ENCODE peak calls at places on chromosomes 4 and X, in seven cellular contexts. O, P, F, S, H, Q and U are unnamed samples. For H3K4me1, the result is how much of the 10 kb centered on the place peaks cover.

GRCh38 chrX:46444011-46444410 is 101.2 kb downstream of the ZNF674 start:
- DNase-seq in H (no peak), F (peak), S (no peak), O (no peak), Q (peak), P (peak), U (peak)

GRCh38 chr4:67236793-67237192 is 308.5 kb downstream of the CENPC start:
- DNase-seq in Q (peak), O (peak), F (no peak), P (no peak), S (no peak), H (no peak), U (no peak)

GRCh38 chrX:140343226-140343873 is 161.5 kb downstream of the SOX3 start:
- DNase-seq in P (no peak), H (no peak), Q (no peak), O (no peak), F (peak), S (no peak), U (no peak)

GRCh38 chr4:23978031-23978430 is 88.2 kb upstream of the PPARGC1A start:
- DNase-seq in Q (no peak), H (no peak), S (no peak), O (no peak), F (peak), P (no peak), U (no peak)

GRCh38 chrX:84188320-84188834 is 378 bp upstream of the RPS6KA6 start:
- DNase-seq in Q (peak), F (peak), O (peak), S (peak), P (peak), H (no peak), U (peak)

GRCh38 chr4:159837071-159837470 is 734.2 kb downstream of the RAPGEF2 start:
- DNase-seq in O (no peak), S (no peak), F (no peak), H (no peak), P (no peak), Q (no peak), U (no peak)

GRCh38 chr4:173520921-173521473 is 9.0 kb downstream of the HAND2 start:
- DNase-seq in F (no peak), S (no peak), H (no peak), Q (no peak), O (no peak), P (peak), U (no peak)

GRCh38 chr4:172709376-172709775 is 459.2 kb upstream of the GALNT7 start:
- DNase-seq in O (peak), S (no peak), Q (no peak), F (no peak), H (peak), P (no peak), U (no peak)

GRCh38 chr4:133316874-133317273 is 167.8 kb downstream of the PCDH10 start:
- DNase-seq in S (no peak), O (no peak), Q (no peak), F (no peak), H (no peak), P (no peak), U (no peak)

GRCh38 chrX:116317409-116317808 is 119.0 kb upstream of the SLC6A14 start:
- DNase-seq in O (no peak), S (no peak), Q (peak), F (no peak), P (peak), H (no peak), U (no peak)

GRCh38 chr4:26727849-26728248 is 132.8 kb upstream of the STIM2 start:
- DNase-seq in F (no peak), H (no peak), O (no peak), S (no peak), Q (no peak), P (no peak), U (no peak)

GRCh38 chrX:2242326-2242725 is 258.4 kb downstream of the DHRSX start:
- DNase-seq in O (no peak), S (no peak), P (no peak), F (no peak), H (no peak), Q (peak), U (peak)

GRCh38 chr4:14110407-14110806 is 482.9 kb upstream of the BOD1L1 start:
- DNase-seq in P (peak), S (no peak), O (no peak), F (peak), H (no peak), Q (no peak), U (no peak)

GRCh38 chr4:137125011-137125410 is 407.3 kb downstream of the PCDH18 start:
- DNase-seq in O (no peak), H (no peak), P (peak), F (peak), S (no peak), Q (no peak), U (peak)

GRCh38 chr4:185738038-185738552 is 73.9 kb downstream of the SORBS2 start:
- DNase-seq in P (peak), Q (no peak), S (no peak), O (no peak), F (peak), H (no peak), U (no peak)

GRCh38 chrX:39331062-39331704 is 529.9 kb downstream of the MID1IP1 start:
- DNase-seq in P (peak), O (no peak), S (no peak), Q (no peak), H (no peak), F (no peak), U (no peak)

GRCh38 chrX:110178179-110178865 is 139.6 kb downstream of the AMMECR1 start:
- DNase-seq in F (no peak), P (no peak), S (no peak), Q (no peak), O (no peak), H (no peak), U (no peak)

GRCh38 chr4:158384407-158384806 is 137.3 kb upstream of the RXFP1 start:
- DNase-seq in O (no peak), Q (no peak), F (no peak), H (no peak), P (no peak), S (no peak), U (no peak)

GRCh38 chr4:124212835-124213640 is 499.5 kb downstream of the ANKRD50 start:
- DNase-seq in H (no peak), S (no peak), F (peak), Q (peak), P (peak), O (no peak), U (no peak)

GRCh38 chrX:121831601-121832000 is 784.2 kb downstream of the GLUD2 start:
- DNase-seq in Q (no peak), S (no peak), F (no peak), P (no peak), H (no peak), O (no peak), U (no peak)

GRCh38 chr4:8706221-8707044 is 113.9 kb downstream of the CPZ start:
- DNase-seq in P (no peak), S (no peak), O (peak), F (no peak), H (no peak), Q (peak), U (no peak)

GRCh38 chr4:65798498-65799127 is 128.3 kb upstream of the EPHA5 start:
- DNase-seq in Q (peak), S (no peak), F (no peak), O (no peak), P (peak), H (no peak), U (no peak)

GRCh38 chr4:182258441-182259031 is 15.3 kb downstream of the TENM3 start:
- DNase-seq in S (no peak), Q (no peak), F (no peak), H (no peak), O (no peak), P (no peak), U (no peak)

GRCh38 chrX:72169008-72169728 is 12.4 kb upstream of the PIN4 start:
- DNase-seq in P (no peak), F (no peak), Q (no peak), S (no peak), H (no peak), O (no peak), U (no peak)

GRCh38 chr4:138178566-138178965 is 63.6 kb downstream of the SLC7A11 start:
- DNase-seq in P (no peak), Q (no peak), S (no peak), O (no peak), H (no peak), F (peak), U (no peak)

GRCh38 chr4:140298001-140298400 is 75.4 kb upstream of the SCOC start:
- DNase-seq in O (no peak), F (no peak), H (no peak), S (no peak), Q (no peak), P (no peak), U (no peak)
- H3K18ac ChIP-seq in O (no peak), F (no peak), H (peak), S (peak), Q (no peak), P (no peak), U (no peak)

GRCh38 chrX:390459-390858 is 3.8 kb upstream of the PPP2R3B start:
- DNase-seq in O (no peak), F (no peak), S (no peak), H (no peak), P (no peak), Q (no peak), U (no peak)
- H2BK120ac ChIP-seq in O (no peak), F (no peak), S (no peak), H (no peak), P (no peak), Q (no peak), U (no peak)

GRCh38 chr4:87035881-87036509 is 101.2 kb downstream of the AFF1 start:
- DNase-seq in Q (no peak), S (no peak), F (no peak), O (no peak), P (no peak), H (no peak), U (no peak)

GRCh38 chr4:87031946-87032345 is 97.1 kb downstream of the AFF1 start:
- DNase-seq in H (no peak), S (no peak), Q (no peak), P (no peak), O (no peak), F (no peak), U (no peak)

GRCh38 chr4:87034527-87034926 is 99.7 kb downstream of the AFF1 start:
- DNase-seq in P (no peak), F (no peak), S (no peak), H (no peak), Q (no peak), O (no peak), U (no peak)

GRCh38 chr4:87032884-87033533 is 98.2 kb downstream of the AFF1 start:
- DNase-seq in H (no peak), F (peak), Q (no peak), P (peak), S (no peak), O (no peak), U (peak)

DNA sequence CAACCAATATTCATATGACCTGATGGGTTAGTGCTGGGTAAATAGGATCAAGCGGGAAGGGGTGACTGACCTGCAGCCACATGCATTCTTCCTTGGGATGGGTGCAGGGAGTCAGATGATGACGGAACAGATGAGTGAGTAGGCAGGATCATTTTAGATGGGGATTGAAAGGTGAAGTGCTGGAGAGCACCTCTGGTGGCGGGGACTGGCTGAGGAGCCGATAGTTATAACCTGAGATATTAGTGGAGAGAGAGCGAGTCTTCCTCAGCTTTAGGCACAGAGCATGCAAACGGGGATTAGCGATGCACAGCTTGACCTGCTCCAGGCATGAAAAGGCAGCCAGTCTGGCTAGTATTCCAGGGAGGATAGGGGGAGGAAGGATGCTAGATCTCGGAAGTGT is 99.1 kb downstream of the AFF1 start:
- DNase-seq in O (peak), P (no peak), F (no peak), Q (peak), H (no peak), S (no peak), U (no peak)
- H3K4me1 ChIP-seq in O (under half), P (under half), F (under half), Q (under half), H (under half), S (under half), U (under half)

DNA sequence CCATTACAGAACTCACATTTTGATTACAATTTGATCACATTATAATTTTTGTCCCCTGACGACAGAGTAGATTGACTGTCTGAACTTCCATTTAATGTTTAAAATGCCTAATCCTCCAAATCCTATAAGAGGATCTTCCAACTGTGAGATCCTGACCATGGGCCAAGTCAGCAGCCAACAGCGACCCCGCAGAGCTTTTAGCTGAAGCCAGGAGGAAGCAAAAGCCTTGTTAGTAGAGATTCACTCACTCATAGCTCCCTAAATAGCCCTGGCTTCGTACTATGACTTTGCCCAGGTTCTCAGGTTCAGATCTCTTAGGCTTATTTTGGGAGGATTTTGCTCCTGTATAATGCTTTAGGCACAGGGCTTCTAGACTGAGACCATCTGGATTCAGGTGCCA is 413.1 kb downstream of the NKX6-1 start:
- DNase-seq in Q (no peak), F (no peak), H (no peak), P (no peak), O (no peak), S (no peak), U (no peak)
- H3K18ac ChIP-seq in Q (no peak), F (no peak), H (no peak), P (no peak), O (no peak), S (no peak), U (no peak)

GRCh38 chrX:10193587-10193986 is 36.8 kb downstream of the CLCN4 start:
- DNase-seq in S (no peak), H (no peak), P (no peak), F (no peak), O (no peak), Q (no peak), U (no peak)
- H2BK120ac ChIP-seq in S (no peak), H (no peak), P (peak), F (no peak), O (no peak), Q (no peak), U (no peak)

DNA sequence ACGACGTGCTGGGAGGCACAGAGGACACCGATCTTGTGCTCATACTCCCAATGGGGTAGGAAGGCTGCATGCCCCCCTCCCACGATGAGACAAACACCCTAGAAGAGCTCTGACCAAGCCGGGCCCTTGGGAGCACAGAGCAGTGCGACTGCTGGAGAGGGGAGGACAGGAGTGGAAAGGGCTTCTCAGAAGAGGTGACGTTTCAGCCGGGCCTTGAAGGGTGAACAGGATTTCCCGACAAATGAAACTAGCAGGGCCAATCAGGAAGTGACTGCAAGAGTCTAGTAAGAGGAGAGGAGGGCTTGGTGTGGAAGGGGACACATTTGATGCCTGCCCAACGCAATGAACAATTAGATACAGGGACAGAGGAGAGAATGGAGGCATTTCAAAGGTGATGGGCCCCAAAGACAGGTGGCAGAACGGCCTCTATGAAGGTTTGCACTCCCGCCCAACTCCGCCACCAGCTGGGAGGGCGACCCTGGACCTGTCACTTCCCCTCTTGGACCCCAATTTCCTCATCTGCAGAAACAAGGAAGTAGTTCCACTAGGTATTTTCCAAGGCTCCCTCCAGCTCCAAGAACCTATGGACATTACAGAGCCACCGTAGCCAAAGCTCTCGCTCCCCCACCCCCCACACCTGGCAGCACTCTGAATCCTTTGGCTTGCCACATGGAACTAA is 3.9 kb downstream of the HCFC1 start:
- DNase-seq in H (no peak), S (no peak), F (no peak), O (no peak), P (no peak), Q (no peak), U (no peak)
- H3K4me1 ChIP-seq in H (under half), S (under half), F (under half), O (under half), P (under half), Q (under half), U (under half)

DNA sequence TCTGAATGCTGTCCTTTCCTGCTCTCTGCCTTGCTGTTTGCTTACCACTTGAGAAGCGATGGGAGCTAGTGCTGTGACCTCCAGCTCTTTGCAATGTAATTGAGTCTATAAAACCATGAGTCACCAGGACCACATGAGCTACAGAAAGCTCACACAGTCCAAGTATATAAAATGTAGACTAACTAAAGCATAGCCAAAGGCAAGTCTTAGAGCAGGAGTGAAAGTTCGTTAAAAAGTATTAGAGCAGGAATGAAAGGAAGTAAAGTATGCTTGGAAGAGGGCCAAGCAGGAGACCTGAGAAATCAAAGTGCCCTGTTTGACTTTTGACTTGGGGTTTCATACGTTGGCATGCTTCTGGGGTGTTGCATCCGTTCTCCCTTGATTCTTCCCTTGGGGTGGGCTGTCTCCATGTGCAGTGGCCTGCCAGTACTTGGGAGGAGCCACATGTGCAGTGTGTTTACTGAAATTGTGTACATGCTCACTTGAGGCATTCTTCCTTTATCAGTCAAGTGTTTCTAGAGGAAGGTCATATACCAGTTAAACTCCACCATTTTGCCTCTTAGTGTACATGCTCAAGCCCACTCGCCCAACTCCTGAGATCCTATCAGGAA is 71.3 kb upstream of the KIT start:
- DNase-seq in Q (no peak), F (peak), P (peak), H (no peak), S (no peak), O (no peak), U (peak)
- H3K18ac ChIP-seq in Q (no peak), F (peak), P (no peak), H (no peak), S (no peak), O (no peak), U (no peak)